ENCODE peak calls at places on chromosomes 16 and 17, in four cellular contexts. L is cardiac fibroblast, P is PC-9, F is astrocyte of the spinal cord. S is an unnamed sample.
A peak's percentile ranks its signal among the peaks of the same experiment; 100 is the strongest.

GRCh38 chr16:56679813-56680212 is 2.5 kb upstream of the MT1X start:
- DNase-seq in L (no peak), P (peak; percentile 84), F (no peak), S (no peak)

GRCh38 chr17:64196626-64197025 is 66.4 kb downstream of the TEX2 start:
- DNase-seq in L (peak; percentile 89), P (no peak), F (peak; percentile 74), S (peak; percentile 89)

GRCh38 chr16:15928261-15929104 is 20.9 kb upstream of the ABCC1 start:
- DNase-seq in L (no peak), P (no peak), F (no peak), S (no peak)

GRCh38 chr16:87919681-87919994 is 16.7 kb downstream of the CA5A start:
- DNase-seq in L (no peak), P (no peak), F (no peak), S (no peak)

GRCh38 chr16:24499193-24499814 is 40.1 kb upstream of the RBBP6 start:
- DNase-seq in L (peak; percentile 46), P (no peak), F (no peak), S (peak; percentile 16)

GRCh38 chr16:89498839-89499238 is 8.5 kb upstream of the ANKRD11 start:
- DNase-seq in L (peak; percentile 72), P (no peak), F (no peak), S (peak; percentile 96)

GRCh38 chr17:65656390-65657250 is 95.2 kb upstream of the AXIN2 start:
- DNase-seq in L (peak; percentile 31), P (no peak), F (no peak), S (no peak)

GRCh38 chr17:60154616-60155426 is 5.0 kb downstream of the CA4 start:
- DNase-seq in L (peak; percentile 80), P (no peak), F (peak; percentile 77), S (peak; percentile 84)

GRCh38 chr16:79047337-79047736 is 553.2 kb downstream of the MAF start:
- DNase-seq in L (no peak), P (no peak), F (no peak), S (no peak)

GRCh38 chr17:60165223-60165622 is 15.4 kb downstream of the CA4 start:
- DNase-seq in L (no peak), P (no peak), F (no peak), S (no peak)

GRCh38 chr17:1108560-1108809 is 71.3 kb downstream of the ABR start:
- DNase-seq in L (no peak), P (no peak), F (no peak), S (no peak)

DNA sequence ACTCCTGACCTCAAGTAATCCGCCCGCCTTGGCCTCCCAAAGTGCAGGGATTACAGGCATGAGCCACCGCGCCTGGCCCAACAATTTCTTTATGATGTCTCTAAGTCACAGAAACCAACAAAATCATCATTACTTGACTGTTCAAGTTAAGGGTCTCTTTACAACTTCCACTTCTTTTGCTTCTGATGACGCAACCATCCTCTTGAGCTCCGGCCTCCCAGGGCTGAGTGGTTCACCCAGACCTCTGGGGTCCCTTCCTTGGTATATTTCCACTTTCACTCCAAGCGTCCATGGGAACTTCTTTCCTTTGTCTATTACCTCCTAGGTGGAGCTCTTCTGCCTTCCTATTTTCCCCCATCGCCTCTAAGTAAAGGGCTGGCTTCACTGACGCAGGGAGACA is 253.7 kb downstream of the NTN1 start:
- DNase-seq in L (no peak), P (no peak), F (no peak), S (no peak)
- H3K4me3 ChIP-seq in L (no peak overlapping the region), P (no peak overlapping the region), F (no peak overlapping the region), S (no peak overlapping the region)

GRCh38 chr16:7330709-7331108 is 1.9 kb upstream of the RBFOX1 start:
- DNase-seq in L (no peak), P (no peak), F (no peak), S (no peak)
- H3K4me3 ChIP-seq in L (no peak overlapping the region), P (no peak overlapping the region), F (no peak overlapping the region), S (no peak overlapping the region)

DNA sequence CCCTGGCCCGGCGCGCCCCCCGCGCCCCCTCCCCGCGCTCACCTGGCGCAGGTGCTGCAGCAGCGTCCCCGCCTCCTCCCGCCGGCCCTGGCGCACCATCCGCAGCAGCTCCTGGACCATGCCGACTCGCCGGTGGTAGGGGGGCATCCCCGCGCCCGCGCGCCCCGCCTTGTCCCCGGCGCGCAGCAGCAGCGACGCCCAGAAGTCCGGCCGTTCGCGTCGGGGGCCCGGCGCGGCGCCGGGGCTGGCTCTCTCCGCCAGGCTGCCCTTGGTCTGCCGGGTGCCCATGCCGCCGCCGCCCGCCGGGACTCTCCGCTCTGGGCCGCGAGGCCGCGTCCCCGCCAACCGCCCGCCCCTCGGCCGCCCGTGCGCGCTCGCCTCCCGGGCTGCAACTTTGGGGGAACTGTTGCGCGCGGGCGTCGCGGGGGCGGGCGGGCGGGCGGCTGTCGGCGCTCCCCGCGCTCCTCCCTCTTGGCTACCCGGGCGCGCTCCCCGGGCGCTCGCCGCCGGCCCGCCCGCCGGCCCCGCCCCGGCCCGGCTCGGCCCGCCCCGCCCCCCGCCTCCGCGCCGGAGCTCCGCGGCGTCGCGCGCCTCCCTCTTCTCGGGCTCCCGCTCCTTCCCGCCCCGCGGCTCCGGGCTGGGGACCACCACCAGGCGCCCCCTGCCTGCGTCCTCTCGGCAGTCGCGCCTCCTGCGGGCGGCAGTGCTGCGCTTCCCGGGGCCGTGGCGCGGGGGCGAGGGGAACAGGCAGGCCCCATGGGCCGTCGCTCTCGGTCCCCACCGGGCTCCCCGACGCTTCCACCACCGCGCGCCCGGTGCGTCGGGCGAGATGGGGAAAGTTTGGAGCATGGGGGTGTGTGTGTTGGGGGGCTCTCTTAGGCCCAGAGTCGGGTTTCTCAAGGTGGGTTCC is at the start of gene LRRC75A:
- DNase-seq in L (no peak), P (no peak), F (no peak), S (peak; percentile 22)
- H3K4me3 ChIP-seq in L (peak within 1 kb of the TSS; percentile 41), P (peak within 1 kb of the TSS; percentile 52), F (peak within 1 kb of the TSS; percentile 29), S (peak within 1 kb of the TSS; percentile 39)

GRCh38 chr16:53839150-53839549 is 135.2 kb downstream of the FTO start:
- DNase-seq in L (no peak), P (no peak), F (no peak), S (no peak)

GRCh38 chr16:53837421-53837820 is 133.5 kb downstream of the FTO start:
- DNase-seq in L (no peak), P (no peak), F (no peak), S (no peak)

GRCh38 chr16:53841884-53842283 is 137.9 kb downstream of the FTO start:
- DNase-seq in L (no peak), P (no peak), F (no peak), S (no peak)

GRCh38 chr16:53843084-53843483 is 139.1 kb downstream of the FTO start:
- DNase-seq in L (no peak), P (no peak), F (no peak), S (no peak)

GRCh38 chr16:53840472-53840871 is 136.5 kb downstream of the FTO start:
- DNase-seq in L (no peak), P (no peak), F (no peak), S (no peak)
- H3K4me3 ChIP-seq in L (no peak overlapping the region), P (no peak overlapping the region), F (no peak overlapping the region), S (no peak overlapping the region)

DNA sequence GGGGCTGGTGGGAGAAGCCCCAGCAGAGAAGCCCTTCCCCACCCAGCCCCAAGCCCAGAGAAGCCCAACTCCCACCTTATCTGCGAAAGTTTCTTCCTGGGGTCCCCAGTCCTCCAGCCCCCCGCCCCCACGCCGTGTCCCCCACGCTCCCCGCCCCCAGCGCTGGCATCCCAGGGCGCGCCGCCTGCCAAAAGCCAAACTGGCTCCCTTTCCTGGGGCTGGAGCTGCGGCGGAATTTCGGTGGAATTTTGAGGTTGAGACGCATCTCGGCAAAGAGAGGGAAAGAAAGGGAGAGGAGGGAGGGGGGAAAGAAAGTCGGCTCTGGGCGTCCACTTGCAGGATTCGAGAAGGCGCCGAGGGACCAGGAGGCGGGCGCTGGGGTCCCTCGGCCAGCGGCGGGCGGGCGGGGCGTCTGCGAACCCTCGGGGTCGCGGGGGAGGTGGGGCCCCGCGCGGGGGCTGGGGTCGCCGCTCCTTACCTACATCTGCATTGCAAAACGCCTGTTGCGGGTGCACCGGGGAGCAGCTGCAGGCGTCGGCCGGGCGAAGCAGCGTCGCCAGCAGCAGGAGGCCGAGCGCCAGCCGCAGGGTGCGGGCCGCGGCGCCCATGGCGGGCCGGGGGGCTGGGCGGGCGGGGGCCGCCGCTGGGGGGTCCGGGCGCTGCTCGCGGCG is 571 bp downstream of the TIMP2 start:
- DNase-seq in L (no peak), P (no peak), F (no peak), S (peak; percentile 59)
- H3K4me3 ChIP-seq in L (peak overlapping the region; percentile 90), P (peak overlapping the region; percentile 73), F (peak overlapping the region; percentile 87), S (peak overlapping the region; percentile 86)

GRCh38 chr17:42179911-42180410 is 981 bp downstream of the KCNH4 start:
- DNase-seq in L (peak; percentile 37), P (no peak), F (peak; percentile 16), S (peak; percentile 21)

GRCh38 chr17:42179335-42179734 is 1.6 kb downstream of the KCNH4 start:
- DNase-seq in L (no peak), P (no peak), F (no peak), S (no peak)

GRCh38 chr17:42181851-42182207 is 887 bp upstream of the KCNH4 start:
- DNase-seq in L (no peak), P (no peak), F (no peak), S (no peak)

GRCh38 chr17:42180411-42180921 is 476 bp downstream of the KCNH4 start:
- DNase-seq in L (no peak), P (no peak), F (no peak), S (no peak)

GRCh38 chr17:42180922-42181850 is at the start of gene KCNH4:
- DNase-seq in L (peak; percentile 79), P (no peak), F (peak; percentile 47), S (peak; percentile 58)
- H3K4me3 ChIP-seq in L (peak within 1 kb of the TSS; percentile 26), P (no peak within 1 kb of the TSS), F (no peak within 1 kb of the TSS), S (no peak within 1 kb of the TSS)

GRCh38 chr16:9706217-9706616 is 476.0 kb downstream of the GRIN2A start:
- DNase-seq in L (peak; percentile 1), P (no peak), F (peak; percentile 1), S (no peak)

GRCh38 chr16:9709221-9709620 is 473.0 kb downstream of the GRIN2A start:
- DNase-seq in L (no peak), P (no peak), F (no peak), S (no peak)

DNA sequence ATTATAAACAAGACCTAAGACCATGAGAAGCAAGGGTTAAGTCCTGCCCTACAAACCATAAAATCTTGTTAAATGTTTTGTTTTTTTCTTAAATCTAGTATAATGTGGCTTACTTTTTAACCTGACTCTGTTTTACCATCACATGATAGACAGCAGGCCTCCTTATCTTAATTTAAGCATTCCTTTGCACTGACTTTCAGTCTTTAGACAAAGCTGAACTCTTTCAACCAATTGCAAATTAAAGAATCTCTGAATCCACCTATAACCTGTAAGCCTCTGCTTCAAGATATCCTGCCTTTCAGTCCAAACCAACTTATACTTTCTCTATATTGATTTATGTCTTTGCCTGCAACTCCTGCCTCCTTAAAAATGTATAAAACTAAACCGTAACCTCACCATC is 478.5 kb downstream of the GRIN2A start:
- DNase-seq in L (no peak), P (no peak), F (no peak), S (no peak)
- H3K4me3 ChIP-seq in L (no peak overlapping the region), P (no peak overlapping the region), F (no peak overlapping the region), S (no peak overlapping the region)

GRCh38 chr16:3149193-3149530 is 14.3 kb downstream of the ZNF213 start:
- DNase-seq in L (no peak), P (peak; percentile 28), F (no peak), S (no peak)
- H3K4me3 ChIP-seq in L (no peak overlapping the region), P (peak overlapping the region; percentile 99), F (no peak overlapping the region), S (no peak overlapping the region)